ENCODE peak calls at places on chromosomes 7 and 10, in nine cellular contexts. F is SK-N-SH, Y is left lung, W is neural progenitor cell, Z is A549, B is PC-9, L is cardiac muscle cell, V is lower lobe of right lung, J is tibial artery. Q is an unnamed sample.

GRCh38 chr10:96377816-96378294 is 19.1 kb upstream of the OPALIN start:
- DNase-seq in F (no peak), Y (no peak), W (peak; percentile 33), Z (no peak), B (no peak), L (peak; percentile 30), V (no peak), J (no peak), Q (no peak)

GRCh38 chr10:52541082-52541481 is 227.0 kb downstream of the DKK1 start:
- DNase-seq in F (peak; percentile 17), Y (no peak), W (no peak), Z (no peak), B (peak; percentile 17), L (peak; percentile 43), V (no peak), J (no peak), Q (no peak)

GRCh38 chr7:78585958-78586357 is 787.4 kb downstream of the PHTF2 start:
- DNase-seq in F (no peak), Y (no peak), W (no peak), Z (no peak), B (no peak), L (no peak), V (no peak), J (no peak), Q (no peak)

GRCh38 chr10:49359349-49360231 is 36.3 kb downstream of the DRGX start:
- DNase-seq in F (peak; percentile 85), Y (no peak), W (no peak), Z (no peak), B (no peak), L (peak; percentile 71), V (no peak), J (no peak), Q (no peak)

GRCh38 chr7:7562736-7563135 is 3.9 kb upstream of the MIOS start:
- DNase-seq in F (no peak), Y (no peak), W (no peak), Z (no peak), B (no peak), L (peak; percentile 18), V (no peak), J (no peak), Q (no peak)

GRCh38 chr10:24453404-24453830 is 244.5 kb downstream of the KIAA1217 start:
- DNase-seq in F (peak; percentile 17), Y (no peak), W (no peak), Z (no peak), B (no peak), L (no peak), V (no peak), J (no peak), Q (no peak)

GRCh38 chr10:84770824-84771223 is 442.4 kb downstream of the CCSER2 start:
- DNase-seq in F (no peak), Y (no peak), W (no peak), Z (no peak), B (no peak), L (no peak), V (no peak), J (no peak), Q (no peak)

GRCh38 chr7:71752171-71752935 is 620.4 kb downstream of the GALNT17 start:
- DNase-seq in F (peak; percentile 89), Y (peak; percentile 47), W (peak; percentile 88), Z (peak; percentile 12), B (peak; percentile 64), L (peak; percentile 43), V (peak; percentile 63), J (no peak), Q (peak; percentile 43)

GRCh38 chr7:80240265-80241025 is 105.8 kb downstream of the GNAI1 start:
- DNase-seq in F (no peak), Y (no peak), W (no peak), Z (no peak), B (no peak), L (no peak), V (no peak), J (no peak), Q (no peak)

GRCh38 chr7:129907122-129907741 is 45.5 kb downstream of the UBE2H start:
- DNase-seq in F (no peak), Y (no peak), W (no peak), Z (no peak), B (no peak), L (peak; percentile 47), V (no peak), J (no peak), Q (no peak)

GRCh38 chr7:129911790-129912189 is 41.0 kb downstream of the UBE2H start:
- DNase-seq in F (no peak), Y (no peak), W (no peak), Z (no peak), B (no peak), L (no peak), V (no peak), J (no peak), Q (no peak)

GRCh38 chr7:129909669-129910068 is 43.1 kb downstream of the UBE2H start:
- DNase-seq in F (no peak), Y (no peak), W (no peak), Z (no peak), B (no peak), L (no peak), V (no peak), J (no peak), Q (no peak)

GRCh38 chr7:129906700-129907099 is 46.1 kb downstream of the UBE2H start:
- DNase-seq in F (no peak), Y (no peak), W (no peak), Z (peak; percentile 88), B (no peak), L (peak; percentile 59), V (no peak), J (no peak), Q (no peak)

GRCh38 chr7:129908181-129908580 is 44.6 kb downstream of the UBE2H start:
- DNase-seq in F (no peak), Y (no peak), W (no peak), Z (no peak), B (no peak), L (peak; percentile 19), V (no peak), J (no peak), Q (no peak)
- H3K27ac ChIP-seq in F (no peak overlapping the region), Y (no peak overlapping the region), W (peak overlapping the region; percentile 36), Z (peak overlapping the region; percentile 82), B (no peak overlapping the region), L (no peak overlapping the region), V (no peak overlapping the region), J (no peak overlapping the region), Q (no peak overlapping the region)

DNA sequence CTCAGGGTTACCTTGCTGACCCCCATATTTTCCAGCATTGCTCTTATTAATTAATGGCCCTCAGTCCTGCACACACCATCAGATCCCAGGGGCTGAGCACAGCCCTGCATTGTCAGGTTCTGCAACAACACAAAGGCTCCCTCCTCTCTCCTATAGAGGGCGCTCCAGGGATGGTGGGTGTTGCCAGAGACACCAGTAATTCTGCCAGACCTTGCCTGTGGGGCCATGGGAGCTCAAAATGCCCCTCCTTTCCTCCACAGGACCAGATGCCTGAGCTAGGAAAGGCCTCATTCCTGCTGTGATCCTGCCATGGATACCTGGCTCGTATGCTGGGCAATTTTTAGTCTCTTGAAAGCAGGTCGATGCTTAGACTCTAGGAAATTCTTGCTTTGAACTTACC is 42.8 kb upstream of the PRSS58 start:
- DNase-seq in F (peak; percentile 23), Y (no peak), W (peak; percentile 45), Z (peak; percentile 14), B (peak; percentile 27), L (no peak), V (no peak), J (no peak), Q (no peak)
- TF ChIP-seq CTCF in F (peak; percentile 48), Y (no peak), W (peak; percentile 59), Z (no peak), B (peak; percentile 59), L (peak; percentile 5), V (no peak), J (no peak), Q (no peak)

DNA sequence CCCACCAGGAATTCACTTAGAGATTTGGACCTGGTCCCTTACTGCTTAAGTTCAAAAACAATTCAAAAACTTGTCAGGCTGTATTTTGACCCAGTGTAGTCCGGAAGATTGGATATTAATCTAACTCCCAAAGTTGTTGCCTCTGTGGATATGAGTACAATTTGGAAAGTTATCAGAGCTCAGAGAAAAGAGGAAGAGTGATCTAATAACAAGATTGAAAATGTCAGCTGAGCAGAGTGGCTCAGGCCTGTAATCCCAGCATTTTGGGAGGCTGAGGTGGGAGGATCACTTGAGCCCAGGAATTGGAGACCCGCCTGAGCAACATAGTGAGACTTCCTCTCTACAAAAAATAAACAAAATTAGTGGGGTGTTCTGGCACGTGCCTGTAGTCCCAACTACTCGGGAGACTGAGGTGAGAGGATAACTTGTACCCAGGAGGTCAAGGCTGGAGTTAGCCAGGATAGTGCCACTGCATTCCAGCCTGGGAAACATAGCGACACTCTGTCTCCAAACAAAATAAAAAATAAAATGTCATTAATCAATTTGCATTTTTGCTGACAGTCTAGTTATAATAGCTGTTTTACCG is 3.2 kb upstream of the ASCC1 start:
- DNase-seq in F (no peak), Y (no peak), W (no peak), Z (no peak), B (no peak), L (no peak), V (no peak), J (no peak), Q (no peak)
- H3K4me3 ChIP-seq in F (no peak overlapping the region), Y (no peak overlapping the region), W (no peak overlapping the region), Z (no peak overlapping the region), B (no peak overlapping the region), L (no peak overlapping the region), V (no peak overlapping the region), J (no peak overlapping the region), Q (no peak overlapping the region)

GRCh38 chr7:130367836-130368235 is 12.5 kb upstream of the CPA1 start:
- DNase-seq in F (no peak), Y (no peak), W (no peak), Z (no peak), B (no peak), L (no peak), V (no peak), J (no peak), Q (no peak)

GRCh38 chr7:130369831-130370230 is 10.5 kb upstream of the CPA1 start:
- DNase-seq in F (no peak), Y (no peak), W (no peak), Z (no peak), B (no peak), L (no peak), V (no peak), J (no peak), Q (no peak)

GRCh38 chr7:130368347-130368746 is 11.9 kb upstream of the CPA1 start:
- DNase-seq in F (no peak), Y (no peak), W (no peak), Z (no peak), B (no peak), L (no peak), V (no peak), J (no peak), Q (no peak)

GRCh38 chr7:130371059-130371458 is 9.2 kb upstream of the CPA1 start:
- DNase-seq in F (no peak), Y (no peak), W (no peak), Z (no peak), B (no peak), L (peak; percentile 74), V (no peak), J (peak; percentile 81), Q (no peak)

DNA sequence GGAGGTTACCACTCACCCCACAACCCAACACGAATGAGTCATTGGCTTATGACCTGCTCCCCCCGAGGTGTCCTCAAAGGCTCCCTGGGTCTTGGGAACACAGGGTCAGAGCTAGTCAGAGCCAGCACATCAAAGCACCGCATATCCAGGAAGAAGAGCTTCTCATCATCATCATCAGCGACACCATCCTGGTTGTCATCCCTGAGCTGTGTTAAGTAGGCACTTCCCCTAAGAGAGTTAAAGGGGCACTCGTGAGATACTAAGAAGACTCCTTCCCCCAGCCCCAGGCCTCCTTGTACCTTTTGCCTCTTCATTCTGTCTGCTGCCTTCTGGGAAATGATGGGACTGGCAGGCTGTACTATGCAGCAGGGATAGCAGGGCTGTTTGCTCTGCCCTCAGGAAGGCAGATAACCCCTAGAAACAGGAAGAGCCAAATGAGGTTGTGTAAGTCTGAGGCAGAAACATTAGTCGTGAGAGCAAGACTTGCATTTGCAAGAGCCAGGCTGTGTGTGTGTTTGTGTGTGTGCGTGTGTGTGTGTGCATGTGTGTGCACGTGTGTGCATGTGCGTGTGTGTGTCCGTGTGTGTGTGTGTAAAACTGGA is 11.1 kb upstream of the CPA1 start:
- DNase-seq in F (peak; percentile 59), Y (no peak), W (no peak), Z (peak; percentile 22), B (no peak), L (peak; percentile 97), V (no peak), J (no peak), Q (no peak)
- H3K27ac ChIP-seq in F (peak overlapping the region; percentile 56), Y (peak overlapping the region; percentile 34), W (no peak overlapping the region), Z (peak overlapping the region; percentile 0), B (no peak overlapping the region), L (peak overlapping the region; percentile 72), V (peak overlapping the region; percentile 50), J (peak overlapping the region; percentile 94), Q (no peak overlapping the region)

Q was measured in dorsolateral prefrontal cortex.